ENCODE peak calls at places on chromosomes 2 and 18, in four cellular contexts. B is GM23338, N is GM12864, W is PC-3. K is an unnamed sample.

GRCh38 chr2:28155627-28156026 is 237.0 kb upstream of the FOSL2 start:
- DNase-seq in N (no peak), W (peak; percentile 28), B (peak; percentile 66), K (no peak)

GRCh38 chr2:213232649-213233437 is 51.4 kb upstream of the SPAG16 start:
- DNase-seq in B (peak; percentile 41), W (no peak), N (peak; percentile 98), K (peak; percentile 16)

GRCh38 chr18:6004683-6005082 is 109.4 kb upstream of the TMEM200C start:
- DNase-seq in N (peak; percentile 60), W (no peak), B (no peak), K (no peak)

GRCh38 chr2:98485453-98485755 is 40.7 kb downstream of the INPP4A start:
- DNase-seq in W (no peak), N (no peak), B (no peak), K (no peak)

GRCh38 chr2:85066874-85067351 is 66.3 kb upstream of the TCF7L1 start:
- DNase-seq in W (peak; percentile 83), N (peak; percentile 19), B (peak; percentile 98), K (peak; percentile 66)

GRCh38 chr2:98348066-98348561 is 1.9 kb downstream of the CNGA3 start:
- DNase-seq in N (no peak), W (no peak), B (peak; percentile 86), K (no peak)

GRCh38 chr2:65031341-65032015 is 24.7 kb upstream of the CEP68 start:
- DNase-seq in B (peak; percentile 72), N (no peak), W (peak; percentile 57), K (no peak)

GRCh38 chr2:44169155-44169898 is 652 bp downstream of the PPM1B start:
- DNase-seq in N (peak; percentile 38), B (peak; percentile 35), W (peak; percentile 38), K (peak; percentile 54)

GRCh38 chr2:57880967-57881366 is 165.6 kb upstream of the VRK2 start:
- DNase-seq in W (peak; percentile 23), N (no peak), B (no peak), K (no peak)

GRCh38 chr2:135212757-135213156 is 160.7 kb downstream of the RAB3GAP1 start:
- DNase-seq in W (no peak), N (no peak), B (peak; percentile 53), K (no peak)

GRCh38 chr2:208142925-208143799 is 2.8 kb downstream of the CRYGB start:
- DNase-seq in N (no peak), B (peak; percentile 73), W (no peak), K (no peak)

GRCh38 chr2:176178271-176178806 is 10.1 kb upstream of the HOXD1 start:
- DNase-seq in N (no peak), B (peak; percentile 72), W (no peak), K (no peak)

GRCh38 chr18:79906706-79907105 is 44.7 kb downstream of the SLC66A2 start:
- DNase-seq in B (no peak), N (no peak), W (no peak), K (no peak)

GRCh38 chr2:72719416-72719815 is 106.4 kb downstream of the EXOC6B start:
- DNase-seq in B (peak; percentile 81), W (peak; percentile 80), N (no peak), K (no peak)

GRCh38 chr2:94870392-94871225 is 621 bp upstream of the TEKT4 start:
- DNase-seq in B (peak; percentile 77), W (peak; percentile 32), N (no peak), K (no peak)

GRCh38 chr2:167190053-167190452 is 301.8 kb downstream of the XIRP2 start:
- DNase-seq in N (no peak), W (peak; percentile 53), B (no peak), K (no peak)

GRCh38 chr18:77557030-77557429 is 307.4 kb downstream of the GALR1 start:
- DNase-seq in N (no peak), B (peak; percentile 40), W (no peak), K (no peak)

GRCh38 chr2:120287183-120288015 is 34.7 kb downstream of the RALB start:
- DNase-seq in B (no peak), N (peak; percentile 77), W (peak; percentile 91), K (peak; percentile 70)

GRCh38 chr2:203626952-203627681 is 79.3 kb upstream of the CD28 start:
- DNase-seq in B (no peak), W (no peak), N (no peak), K (no peak)

GRCh38 chr18:13107074-13107473 is 111.5 kb upstream of the LDLRAD4 start:
- DNase-seq in N (no peak), W (no peak), B (no peak), K (no peak)

GRCh38 chr2:47653909-47654789 is 128.8 kb upstream of the MSH6 start:
- DNase-seq in W (peak; percentile 75), B (peak; percentile 70), N (no peak), K (no peak)

GRCh38 chr2:128520340-128520739 is 201.7 kb upstream of the HS6ST1 start:
- DNase-seq in W (no peak), N (no peak), B (no peak), K (no peak)

GRCh38 chr2:177161741-177162440 is 50.7 kb upstream of the HNRNPA3 start:
- DNase-seq in W (peak; percentile 71), B (peak; percentile 59), N (no peak), K (no peak)

GRCh38 chr2:242020196-242021004 is 150.9 kb downstream of the RTP5 start:
- DNase-seq in B (no peak), N (no peak), W (no peak), K (no peak)
- TF ChIP-seq CTCF in B (no peak), N (no peak), W (no peak), K (no peak)

DNA sequence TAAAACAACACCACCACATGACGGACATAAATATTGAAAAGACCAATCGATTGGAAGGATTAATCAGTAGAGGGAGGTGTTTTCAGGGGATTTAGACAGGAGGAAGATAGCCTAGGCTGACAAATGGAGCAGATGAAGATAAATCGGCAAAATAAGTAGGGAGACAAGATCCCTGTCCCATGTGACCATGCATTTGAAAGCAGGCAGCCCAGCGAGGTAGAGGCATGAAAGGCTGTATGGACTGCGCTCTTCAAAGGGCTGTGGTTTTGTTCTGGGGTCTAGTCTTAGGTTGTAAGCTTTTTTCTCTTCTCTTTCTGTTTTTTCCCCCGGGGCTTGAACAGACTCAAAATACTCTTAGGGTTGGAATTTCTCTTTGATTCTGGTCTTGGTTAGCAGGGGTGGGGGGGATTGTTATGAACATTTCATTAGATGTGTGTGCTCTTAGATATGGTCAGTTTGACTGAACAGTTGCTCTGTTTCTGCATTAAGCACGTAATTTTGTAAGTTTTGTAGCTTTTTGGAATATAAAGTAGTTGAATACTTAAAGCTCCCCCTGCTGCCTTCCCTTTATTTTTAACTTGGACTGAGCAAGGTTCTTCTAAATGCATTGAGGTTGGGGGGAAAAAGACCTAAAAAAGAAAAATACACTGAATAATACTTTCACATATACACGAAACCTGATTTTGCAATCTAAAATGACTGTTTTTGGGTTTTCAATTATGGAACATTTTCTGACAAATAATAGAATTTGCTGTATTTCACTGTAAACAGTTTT is 32.2 kb downstream of the ZNF532 start:
- DNase-seq in B (no peak), W (no peak), N (no peak), K (peak; percentile 29)
- TF ChIP-seq CTCF in B (no peak), W (no peak), N (no peak), K (no peak)

GRCh38 chr2:38376346-38376682 is 759 bp downstream of the ATL2 start:
- DNase-seq in B (no peak), W (peak; percentile 59), N (peak; percentile 41), K (no peak)
- TF ChIP-seq CTCF in B (no peak), W (no peak), N (no peak), K (no peak)

GRCh38 chr2:192283450-192283849 is 88.7 kb upstream of the TMEFF2 start:
- DNase-seq in B (no peak), W (no peak), N (no peak), K (no peak)

GRCh38 chr2:192288290-192288689 is 93.6 kb upstream of the TMEFF2 start:
- DNase-seq in B (no peak), N (no peak), W (no peak), K (no peak)

DNA sequence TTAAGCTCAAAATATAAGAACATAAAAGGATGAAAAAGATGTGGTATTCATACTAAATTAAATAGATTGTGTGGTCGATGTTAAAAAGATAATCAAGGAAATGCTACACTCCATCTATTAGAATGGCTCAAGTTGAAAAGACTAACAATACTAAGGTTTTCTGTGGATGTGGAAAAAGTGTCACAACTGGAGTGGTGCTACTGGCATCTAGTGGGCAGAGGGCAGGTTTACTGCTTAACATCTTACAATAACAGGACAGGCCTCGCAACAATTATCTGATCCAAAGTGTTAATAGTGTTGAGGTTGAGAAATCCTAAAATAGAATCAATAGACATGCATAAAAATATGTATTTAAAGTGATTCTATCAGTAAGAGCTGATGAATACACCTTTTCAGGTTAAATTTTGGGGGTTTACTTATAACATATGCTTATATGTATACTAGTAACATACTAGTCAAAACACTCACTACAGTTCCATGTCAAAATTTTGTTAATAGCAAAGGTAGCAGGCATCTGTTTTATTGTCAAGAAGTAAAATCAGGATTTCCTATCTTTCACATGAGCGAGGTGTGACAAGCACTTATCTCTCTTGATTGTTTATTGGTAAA is 91.5 kb upstream of the TMEFF2 start:
- DNase-seq in W (peak; percentile 66), B (peak; percentile 46), N (no peak), K (no peak)
- TF ChIP-seq CTCF in W (peak; percentile 77), B (peak; percentile 63), N (peak; percentile 36), K (peak; percentile 27)

GRCh38 chr2:30915485-30915884 is 108.2 kb upstream of the CAPN13 start:
- DNase-seq in B (peak; percentile 74), N (no peak), W (peak; percentile 56), K (no peak)
- TF ChIP-seq CTCF in B (peak; percentile 61), N (peak; percentile 45), W (peak; percentile 56), K (no peak)

GRCh38 chr18:31565345-31565744 is 26.3 kb upstream of the TTR start:
- DNase-seq in B (no peak), W (no peak), N (no peak), K (no peak)

GRCh38 chr18:31566576-31567306 is 24.9 kb upstream of the TTR start:
- DNase-seq in W (peak; percentile 4), N (no peak), B (no peak), K (no peak)

GRCh38 chr18:31565782-31566512 is 25.7 kb upstream of the TTR start:
- DNase-seq in B (no peak), N (no peak), W (no peak), K (no peak)

GRCh38 chr18:31562726-31563125 is 29.0 kb upstream of the TTR start:
- DNase-seq in B (no peak), N (no peak), W (no peak), K (no peak)

GRCh38 chr18:31563778-31564177 is 27.9 kb upstream of the TTR start:
- DNase-seq in N (no peak), W (peak; percentile 12), B (no peak), K (peak; percentile 31)
- TF ChIP-seq CTCF in N (no peak), W (peak; percentile 15), B (no peak), K (peak; percentile 33)

GRCh38 chr18:59549797-59550516 is 147.3 kb downstream of the CCBE1 start:
- DNase-seq in W (peak; percentile 86), N (no peak), B (no peak), K (no peak)

GRCh38 chr18:59546164-59546563 is 151.1 kb downstream of the CCBE1 start:
- DNase-seq in W (no peak), N (no peak), B (no peak), K (no peak)

GRCh38 chr18:59553273-59553672 is 143.9 kb downstream of the CCBE1 start:
- DNase-seq in W (no peak), N (no peak), B (no peak), K (no peak)

GRCh38 chr18:59551902-59552635 is 145.2 kb downstream of the CCBE1 start:
- DNase-seq in W (no peak), N (no peak), B (no peak), K (no peak)

GRCh38 chr18:59547691-59548182 is 149.5 kb downstream of the CCBE1 start:
- DNase-seq in W (no peak), N (no peak), B (peak; percentile 32), K (no peak)
- TF ChIP-seq CTCF in W (no peak), N (no peak), B (no peak), K (no peak)

GRCh38 chr2:238220274-238220891 is 16.9 kb upstream of the ILKAP start:
- DNase-seq in B (no peak), N (no peak), W (no peak), K (no peak)
- TF ChIP-seq CTCF in B (no peak), N (no peak), W (no peak), K (no peak)